ENCODE peak calls at places on chromosomes 11 and 22, in six cellular contexts. One of them, this sample, is unnamed.

GRCh38 chr11:35360059-35360530 is 59.3 kb downstream of the SLC1A2 start:
- DNase-seq in tibial nerve: no peak
- DNase-seq in lung: no peak
- DNase-seq in AG04450: no peak
- DNase-seq in HepG2: peak; percentile 98
- DNase-seq in esophagus squamous epithelium: no peak
- DNase-seq in this sample: no peak

GRCh38 chr11:15224466-15224865 is 109.7 kb downstream of the INSC start:
- DNase-seq in AG04450: no peak
- DNase-seq in HepG2: no peak
- DNase-seq in tibial nerve: no peak
- DNase-seq in esophagus squamous epithelium: no peak
- DNase-seq in lung: no peak
- DNase-seq in this sample: no peak

GRCh38 chr22:42887523-42888507 is 30.7 kb upstream of the ARFGAP3 start:
- DNase-seq in tibial nerve: no peak
- DNase-seq in esophagus squamous epithelium: no peak
- DNase-seq in HepG2: no peak
- DNase-seq in AG04450: no peak
- DNase-seq in lung: peak; percentile 50
- DNase-seq in this sample: no peak

GRCh38 chr11:129861702-129862107 is 33.7 kb downstream of the NFRKB start:
- DNase-seq in AG04450: peak; percentile 86
- DNase-seq in lung: peak; percentile 89
- DNase-seq in HepG2: peak; percentile 93
- DNase-seq in esophagus squamous epithelium: no peak
- DNase-seq in tibial nerve: no peak
- DNase-seq in this sample: no peak

GRCh38 chr22:34111210-34111824 is 191.0 kb upstream of the LARGE1 start:
- DNase-seq in HepG2: peak; percentile 22
- DNase-seq in tibial nerve: no peak
- DNase-seq in AG04450: no peak
- DNase-seq in esophagus squamous epithelium: no peak
- DNase-seq in lung: no peak
- DNase-seq in this sample: no peak

GRCh38 chr22:50720861-50721844 is 16.9 kb upstream of the ACR start:
- DNase-seq in lung: no peak
- DNase-seq in tibial nerve: no peak
- DNase-seq in HepG2: no peak
- DNase-seq in AG04450: no peak
- DNase-seq in esophagus squamous epithelium: no peak
- DNase-seq in this sample: no peak

GRCh38 chr11:791658-792534 is 2.0 kb upstream of the CEND1 start:
- DNase-seq in tibial nerve: no peak
- DNase-seq in HepG2: no peak
- DNase-seq in lung: no peak
- DNase-seq in esophagus squamous epithelium: no peak
- DNase-seq in AG04450: no peak
- DNase-seq in this sample: no peak

GRCh38 chr11:6681505-6681904 is 1.6 kb downstream of the MRPL17 start:
- DNase-seq in HepG2: no peak
- DNase-seq in AG04450: no peak
- DNase-seq in esophagus squamous epithelium: no peak
- DNase-seq in lung: no peak
- DNase-seq in tibial nerve: no peak
- DNase-seq in this sample: no peak

GRCh38 chr11:95715777-95716241 is 73.8 kb downstream of the FAM76B start:
- DNase-seq in tibial nerve: no peak
- DNase-seq in AG04450: no peak
- DNase-seq in lung: no peak
- DNase-seq in esophagus squamous epithelium: no peak
- DNase-seq in HepG2: peak; percentile 3
- DNase-seq in this sample: peak; percentile 28

GRCh38 chr22:17266261-17266971 is 47.2 kb upstream of the ADA2 start:
- DNase-seq in HepG2: no peak
- DNase-seq in lung: no peak
- DNase-seq in esophagus squamous epithelium: no peak
- DNase-seq in AG04450: no peak
- DNase-seq in tibial nerve: no peak
- DNase-seq in this sample: peak; percentile 9

GRCh38 chr11:40280161-40281054 is 1179.0 kb downstream of the LRRC4C start:
- DNase-seq in AG04450: no peak
- DNase-seq in HepG2: no peak
- DNase-seq in tibial nerve: no peak
- DNase-seq in esophagus squamous epithelium: no peak
- DNase-seq in lung: no peak
- DNase-seq in this sample: no peak

GRCh38 chr11:1603629-1604028 is 4.6 kb downstream of the KRTAP5-3 start:
- DNase-seq in tibial nerve: no peak
- DNase-seq in lung: no peak
- DNase-seq in esophagus squamous epithelium: no peak
- DNase-seq in HepG2: no peak
- DNase-seq in AG04450: no peak
- DNase-seq in this sample: no peak

GRCh38 chr11:561148-562003 is 606 bp downstream of the RASSF7 start:
- DNase-seq in tibial nerve: no peak
- DNase-seq in lung: peak; percentile 88
- DNase-seq in AG04450: no peak
- DNase-seq in HepG2: peak; percentile 87
- DNase-seq in esophagus squamous epithelium: no peak
- DNase-seq in this sample: no peak

GRCh38 chr22:31206896-31207687 is 5.0 kb upstream of the LIMK2 start:
- DNase-seq in AG04450: no peak
- DNase-seq in lung: peak; percentile 89
- DNase-seq in tibial nerve: no peak
- DNase-seq in esophagus squamous epithelium: no peak
- DNase-seq in HepG2: no peak
- DNase-seq in this sample: no peak

GRCh38 chr22:45290410-45290936 is 5.7 kb downstream of the UPK3A start:
- DNase-seq in esophagus squamous epithelium: no peak
- DNase-seq in tibial nerve: no peak
- DNase-seq in AG04450: peak; percentile 39
- DNase-seq in HepG2: no peak
- DNase-seq in lung: no peak
- DNase-seq in this sample: no peak

DNA sequence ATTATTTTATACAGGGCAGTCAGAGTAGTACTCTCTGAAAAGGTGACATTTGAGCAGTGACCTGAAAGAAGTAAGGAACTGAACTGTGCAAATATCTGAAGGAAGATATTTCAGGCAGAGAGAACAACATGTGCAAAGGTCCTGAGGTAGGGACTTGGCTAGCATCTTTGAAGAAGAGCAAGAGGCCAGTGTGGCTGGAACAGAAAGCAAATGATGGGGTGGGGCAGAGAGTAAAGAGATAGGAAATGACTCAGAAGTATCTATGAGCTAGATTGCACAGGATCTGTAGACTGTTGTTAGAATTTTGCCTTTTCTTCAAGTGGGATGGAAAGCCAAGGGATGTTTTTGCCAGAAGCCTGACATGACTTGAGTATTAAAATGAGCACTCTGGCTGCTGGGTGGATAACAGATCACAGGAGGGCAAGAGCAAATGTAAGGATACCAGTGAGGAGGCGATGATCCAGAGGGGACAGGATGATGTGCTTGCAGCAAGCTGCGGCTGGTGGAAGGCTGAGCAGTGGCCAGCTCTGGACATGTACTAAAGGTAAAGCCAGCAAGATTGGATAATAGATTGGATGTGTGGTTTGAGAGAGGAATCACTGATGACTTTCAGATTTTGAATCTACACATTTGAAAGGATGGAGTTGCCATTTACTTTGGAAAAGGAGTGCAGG is 33.2 kb upstream of the TTC12 start:
- DNase-seq in tibial nerve: no peak
- DNase-seq in HepG2: no peak
- DNase-seq in lung: no peak
- DNase-seq in esophagus squamous epithelium: no peak
- DNase-seq in AG04450: no peak
- DNase-seq in this sample: no peak
- TF ChIP-seq CTCF in tibial nerve: no peak
- TF ChIP-seq CTCF in HepG2: no peak
- TF ChIP-seq CTCF in lung: no peak
- TF ChIP-seq CTCF in esophagus squamous epithelium: no peak
- TF ChIP-seq CTCF in AG04450: no peak
- TF ChIP-seq CTCF in this sample: no peak

GRCh38 chr22:25744694-25745093 is 2.7 kb downstream of the MYO18B start:
- DNase-seq in AG04450: no peak
- DNase-seq in HepG2: no peak
- DNase-seq in tibial nerve: no peak
- DNase-seq in lung: no peak
- DNase-seq in esophagus squamous epithelium: no peak
- DNase-seq in this sample: no peak
- H3K27ac ChIP-seq in AG04450: no peak overlapping the region
- H3K27ac ChIP-seq in HepG2: no peak overlapping the region
- H3K27ac ChIP-seq in tibial nerve: no peak overlapping the region
- H3K27ac ChIP-seq in lung: no peak overlapping the region
- H3K27ac ChIP-seq in esophagus squamous epithelium: no peak overlapping the region
- H3K27ac ChIP-seq in this sample: no peak overlapping the region

DNA sequence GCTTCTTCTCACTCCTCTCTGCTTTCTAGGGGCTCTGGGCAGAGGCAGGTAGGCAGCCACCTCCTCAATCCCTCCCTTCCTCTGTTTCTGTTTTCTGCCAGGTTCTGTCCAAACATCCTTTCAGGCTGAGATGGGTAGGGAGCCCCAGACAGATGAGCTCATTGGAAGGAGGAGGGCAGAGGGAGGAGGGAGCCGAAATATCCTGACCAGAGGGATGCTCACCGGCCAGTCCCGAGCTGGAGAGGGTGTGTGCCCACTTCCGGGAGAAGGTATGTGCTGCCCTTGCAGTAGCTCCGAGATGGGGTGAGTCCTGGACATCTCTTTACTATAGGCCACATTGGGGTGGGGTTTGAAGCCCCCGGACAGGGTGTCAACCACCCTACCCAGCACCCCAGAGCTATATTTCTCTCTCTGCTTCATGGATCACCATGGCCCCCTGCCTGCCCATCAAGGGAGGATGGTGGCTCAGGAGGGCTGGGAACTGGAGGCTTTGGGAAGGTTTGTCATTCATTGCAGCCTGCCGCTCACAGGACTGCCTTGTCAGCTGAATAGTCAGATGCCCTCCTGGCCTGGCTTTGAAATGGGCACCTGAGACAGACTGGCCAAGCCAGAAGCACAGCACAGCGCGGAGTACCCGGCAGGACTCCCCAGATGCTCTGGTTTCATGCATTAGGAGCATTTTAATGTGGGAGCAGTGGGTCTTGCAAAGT is 4.7 kb upstream of the SCN4B start:
- DNase-seq in esophagus squamous epithelium: no peak
- DNase-seq in HepG2: no peak
- DNase-seq in tibial nerve: no peak
- DNase-seq in AG04450: no peak
- DNase-seq in lung: no peak
- DNase-seq in this sample: no peak
- H3K27me3 ChIP-seq in esophagus squamous epithelium: peaks cover 10% of the 10 kb centered on the region
- H3K27me3 ChIP-seq in HepG2: peaks cover 24% of the 10 kb centered on the region
- H3K27me3 ChIP-seq in tibial nerve: no peaks in the 10 kb centered on the region
- H3K27me3 ChIP-seq in AG04450: peaks cover 67% of the 10 kb centered on the region
- H3K27me3 ChIP-seq in lung: no peaks in the 10 kb centered on the region
- H3K27me3 ChIP-seq in this sample: peaks cover 59% of the 10 kb centered on the region

GRCh38 chr11:17770917-17771316 is 36.3 kb downstream of the KCNC1 start:
- DNase-seq in tibial nerve: no peak
- DNase-seq in AG04450: no peak
- DNase-seq in lung: no peak
- DNase-seq in HepG2: no peak
- DNase-seq in esophagus squamous epithelium: no peak
- DNase-seq in this sample: no peak
- TF ChIP-seq CTCF in tibial nerve: no peak
- TF ChIP-seq CTCF in AG04450: peak; percentile 50
- TF ChIP-seq CTCF in lung: no peak
- TF ChIP-seq CTCF in HepG2: peak; percentile 61
- TF ChIP-seq CTCF in esophagus squamous epithelium: no peak
- TF ChIP-seq CTCF in this sample: no peak